ENCODE peak calls at places on chromosomes 12 and 14, in four cellular contexts. C, W, A and I are unnamed samples.

GRCh38 chr12:98453070-98453469 is 62.3 kb upstream of the TMPO start:
- DNase-seq in C (no peak), W (no peak), A (no peak), I (no peak)

GRCh38 chr14:50082784-50083466 is 33.4 kb downstream of the VCPKMT start:
- DNase-seq in C (peak; percentile 36), W (no peak), A (peak; percentile 86), I (no peak)

GRCh38 chr12:49014547-49014946 is 4.0 kb downstream of the PRKAG1 start:
- DNase-seq in C (peak; percentile 49), W (peak; percentile 40), A (peak; percentile 55), I (no peak)

GRCh38 chr12:130119241-130119861 is 42.9 kb upstream of the FZD10 start:
- DNase-seq in C (no peak), W (no peak), A (no peak), I (no peak)

GRCh38 chr12:77648716-77649115 is 182.0 kb upstream of the NAV3 start:
- DNase-seq in C (no peak), W (no peak), A (no peak), I (no peak)

GRCh38 chr14:50321009-50321660 is 9.0 kb downstream of the DMAC2L start:
- DNase-seq in C (peak; percentile 96), W (peak; percentile 44), A (peak; percentile 98), I (peak; percentile 65)

GRCh38 chr14:104442611-104443390 is 136.8 kb upstream of the C14orf180 start:
- DNase-seq in C (no peak), W (no peak), A (no peak), I (no peak)

GRCh38 chr14:53581497-53581896 is 375.1 kb downstream of the BMP4 start:
- DNase-seq in C (no peak), W (no peak), A (no peak), I (no peak)

GRCh38 chr12:1107669-1108068 is 116.6 kb downstream of the ERC1 start:
- DNase-seq in C (no peak), W (no peak), A (no peak), I (no peak)

GRCh38 chr12:120257041-120257821 is 8.3 kb downstream of the PXN start:
- DNase-seq in C (peak; percentile 93), W (peak; percentile 59), A (peak; percentile 93), I (peak; percentile 70)

GRCh38 chr12:78530065-78530765 is 334.4 kb upstream of the SYT1 start:
- DNase-seq in C (peak; percentile 73), W (no peak), A (peak; percentile 38), I (no peak)

GRCh38 chr14:60317609-60318008 is 68.6 kb downstream of the PPM1A start:
- DNase-seq in C (no peak), W (no peak), A (no peak), I (no peak)

GRCh38 chr12:132227782-132228417 is 83.6 kb downstream of the NOC4L start:
- DNase-seq in C (no peak), W (no peak), A (no peak), I (no peak)

GRCh38 chr14:61569783-61570182 is 125.5 kb upstream of the HIF1A start:
- DNase-seq in C (peak; percentile 92), W (no peak), A (peak; percentile 73), I (peak; percentile 72)

GRCh38 chr12:4555804-4556203 is 6.2 kb upstream of the DYRK4 start:
- DNase-seq in C (peak; percentile 20), W (no peak), A (peak; percentile 5), I (no peak)

GRCh38 chr12:124165695-124166094 is 129.2 kb upstream of the RFLNA start:
- DNase-seq in C (no peak), W (no peak), A (no peak), I (no peak)

GRCh38 chr12:124160102-124160501 is 134.8 kb upstream of the RFLNA start:
- DNase-seq in C (no peak), W (no peak), A (no peak), I (no peak)

GRCh38 chr12:124159655-124160054 is 135.2 kb upstream of the RFLNA start:
- DNase-seq in C (no peak), W (no peak), A (no peak), I (no peak)

GRCh38 chr12:124167141-124167540 is 127.8 kb upstream of the RFLNA start:
- DNase-seq in C (no peak), W (no peak), A (no peak), I (no peak)

GRCh38 chr12:124162151-124163110 is 132.5 kb upstream of the RFLNA start:
- DNase-seq in C (no peak), W (no peak), A (no peak), I (no peak)
- H3K9me3 ChIP-seq in C (no peaks in the 10 kb centered on the region), W (no peaks in the 10 kb centered on the region), A (no peaks in the 10 kb centered on the region), I (no peaks in the 10 kb centered on the region)

GRCh38 chr12:104377507-104377812 is 73.9 kb downstream of the EID3 start:
- DNase-seq in C (no peak), W (no peak), A (no peak), I (no peak)

GRCh38 chr12:104374071-104374470 is 70.5 kb downstream of the EID3 start:
- DNase-seq in C (no peak), W (no peak), A (no peak), I (no peak)

GRCh38 chr12:104378427-104378826 is 74.9 kb downstream of the EID3 start:
- DNase-seq in C (no peak), W (no peak), A (no peak), I (no peak)

GRCh38 chr12:104374806-104375205 is 71.3 kb downstream of the EID3 start:
- DNase-seq in C (no peak), W (no peak), A (no peak), I (no peak)

DNA sequence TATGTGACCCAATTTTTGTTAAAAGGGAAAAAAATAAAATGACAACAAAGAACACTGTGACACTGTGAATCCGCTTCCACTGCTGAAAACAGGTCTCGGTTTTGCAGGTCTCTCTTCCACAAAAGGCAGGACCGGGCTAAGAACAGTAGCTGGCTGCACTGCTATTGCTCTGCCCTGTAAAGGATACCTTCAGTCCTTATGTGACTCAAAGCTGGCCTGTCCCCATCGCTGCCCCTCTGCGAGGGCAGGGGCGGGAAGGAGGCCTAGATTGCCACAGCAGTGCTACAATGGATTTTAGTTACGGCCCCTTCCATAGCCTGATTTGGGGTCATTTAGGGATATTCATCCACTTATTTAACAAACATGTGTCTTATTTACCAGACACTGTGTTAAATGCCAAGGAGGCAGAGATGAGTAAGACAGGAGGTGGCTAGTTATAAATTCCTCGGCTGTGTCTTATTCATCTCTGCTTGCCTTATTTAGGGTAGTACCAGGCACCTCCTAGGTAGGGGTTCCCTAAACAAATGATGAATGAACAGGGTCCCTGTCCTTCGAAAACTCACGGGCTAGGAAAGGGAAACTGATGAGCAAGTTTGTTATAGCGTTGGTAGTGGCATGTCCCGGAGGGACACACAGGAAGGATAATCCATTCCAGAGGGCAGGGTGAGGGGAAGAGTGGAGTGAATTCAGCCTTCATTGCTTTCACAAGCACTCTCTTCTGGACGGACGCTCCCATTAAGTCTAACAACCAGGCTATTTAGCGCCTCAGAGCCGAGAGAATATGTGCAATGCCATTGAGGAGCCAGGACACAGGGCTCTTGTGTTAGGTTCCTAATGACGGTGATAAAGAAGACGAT is 73.3 kb downstream of the EID3 start:
- DNase-seq in C (no peak), W (no peak), A (peak; percentile 28), I (no peak)
- H3K27ac ChIP-seq in C (no peak overlapping the region), W (no peak overlapping the region), A (no peak overlapping the region), I (no peak overlapping the region)

DNA sequence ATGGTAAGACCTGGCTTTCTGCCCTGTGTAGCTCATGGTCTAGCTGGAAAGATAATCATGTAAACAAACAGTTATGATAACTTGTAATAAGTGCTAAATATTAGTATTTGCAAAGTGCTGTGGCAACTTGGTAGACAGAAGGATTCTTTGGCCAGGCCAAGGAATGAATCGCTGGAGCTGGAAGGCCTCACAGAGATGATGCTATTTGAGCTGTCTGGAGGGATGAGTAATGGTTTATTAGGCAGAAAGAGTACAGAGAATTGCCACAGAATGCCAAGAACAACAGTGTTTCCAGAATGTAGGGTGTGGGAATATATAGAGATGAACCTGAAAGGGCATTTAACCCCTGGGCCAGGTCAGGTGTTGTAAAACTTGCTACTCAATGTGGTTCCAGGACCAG is 27.6 kb downstream of the OTX2 start:
- DNase-seq in C (no peak), W (no peak), A (no peak), I (no peak)
- H3K4me3 ChIP-seq in C (no peak overlapping the region), W (no peak overlapping the region), A (no peak overlapping the region), I (no peak overlapping the region)

GRCh38 chr12:97309921-97310320 is 152.7 kb upstream of the RMST start:
- DNase-seq in C (no peak), W (no peak), A (no peak), I (no peak)
- H3K9me3 ChIP-seq in C (no peaks in the 10 kb centered on the region), W (no peaks in the 10 kb centered on the region), A (no peaks in the 10 kb centered on the region), I (no peaks in the 10 kb centered on the region)

GRCh38 chr12:28189774-28190320 is 409 bp upstream of the CCDC91 start:
- DNase-seq in C (no peak), W (no peak), A (no peak), I (no peak)
- H3K27ac ChIP-seq in C (peak overlapping the region; percentile 99), W (peak overlapping the region; percentile 93), A (peak overlapping the region; percentile 93), I (peak overlapping the region; percentile 82)

GRCh38 chr12:122560138-122560537 is 33.1 kb downstream of the KNTC1 start:
- DNase-seq in C (no peak), W (no peak), A (no peak), I (no peak)

GRCh38 chr12:122558721-122559641 is 31.9 kb downstream of the KNTC1 start:
- DNase-seq in C (no peak), W (no peak), A (no peak), I (no peak)

GRCh38 chr12:122563361-122563760 is 36.3 kb downstream of the KNTC1 start:
- DNase-seq in C (no peak), W (no peak), A (no peak), I (no peak)
- H3K4me3 ChIP-seq in C (no peak overlapping the region), W (no peak overlapping the region), A (no peak overlapping the region), I (no peak overlapping the region)

GRCh38 chr14:44347316-44347715 is 159.8 kb downstream of the FSCB start:
- DNase-seq in C (no peak), W (no peak), A (no peak), I (no peak)
- H3K9me3 ChIP-seq in C (no peaks in the 10 kb centered on the region), W (no peaks in the 10 kb centered on the region), A (peaks cover 6% of the 10 kb centered on the region), I (no peaks in the 10 kb centered on the region)

GRCh38 chr14:100100032-100100405 is 34.8 kb downstream of the EVL start:
- DNase-seq in C (no peak), W (no peak), A (no peak), I (no peak)

GRCh38 chr14:100104006-100104352 is 38.8 kb downstream of the EVL start:
- DNase-seq in C (no peak), W (no peak), A (no peak), I (no peak)

GRCh38 chr14:100103261-100104005 is 38.2 kb downstream of the EVL start:
- DNase-seq in C (no peak), W (no peak), A (peak; percentile 13), I (no peak)

GRCh38 chr14:100104523-100105300 is 39.5 kb downstream of the EVL start:
- DNase-seq in C (peak; percentile 45), W (no peak), A (peak; percentile 72), I (no peak)

DNA sequence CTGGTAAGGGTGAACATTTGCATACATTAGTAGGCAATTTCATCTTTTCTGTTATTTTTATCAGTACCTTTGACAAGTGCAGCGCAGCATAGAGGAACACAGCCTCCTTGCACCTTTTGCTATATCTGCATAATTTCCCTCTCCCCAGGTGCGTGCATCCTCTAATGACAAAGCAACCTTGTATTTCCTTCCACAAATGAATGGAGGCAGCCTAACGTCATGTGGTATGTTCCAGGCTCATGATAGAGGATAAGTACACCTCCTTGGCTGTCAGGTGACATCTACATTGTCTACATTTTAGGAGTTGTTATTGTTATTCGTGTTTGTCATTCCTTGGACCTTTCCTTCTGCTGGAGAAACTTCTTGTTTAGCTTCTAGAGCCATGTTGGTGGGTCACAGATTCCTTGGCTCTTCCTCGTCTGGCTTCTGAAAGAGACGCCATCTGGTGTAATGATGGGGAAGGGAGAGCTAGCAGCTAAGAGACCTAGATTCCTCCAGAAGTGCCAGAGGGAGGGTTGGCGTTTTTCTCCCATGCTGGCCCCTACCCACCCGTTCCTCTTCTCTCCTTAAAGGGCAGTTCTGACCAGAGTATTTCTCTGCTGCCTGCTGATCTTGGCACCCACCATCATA is 37.0 kb downstream of the EVL start:
- DNase-seq in C (no peak), W (no peak), A (no peak), I (no peak)
- H3K27ac ChIP-seq in C (no peak overlapping the region), W (no peak overlapping the region), A (no peak overlapping the region), I (peak overlapping the region; percentile 20)